ENCODE peak calls at places on chromosomes 12 and 14, in seven cellular contexts. L is gastrocnemius medialis; Z is CD8-positive, alpha-beta T cell; K is transverse colon; I is left ventricle myocardium inferior; P is H9; R is effector memory CD4-positive, alpha-beta T cell. G is an unnamed sample.

GRCh38 chr14:29242755-29243340 is 476.3 kb downstream of the FOXG1 start:
- DNase-seq in L (no peak), Z (no peak), K (no peak), I (no peak), P (no peak), R (no peak), G (no peak)

GRCh38 chr14:91606851-91607250 is 96.7 kb upstream of the PPP4R3A start:
- DNase-seq in L (no peak), Z (no peak), K (no peak), I (no peak), P (no peak), R (no peak), G (no peak)

GRCh38 chr12:105960319-105961076 is 178.3 kb downstream of the NUAK1 start:
- DNase-seq in L (no peak), Z (no peak), K (no peak), I (no peak), P (no peak), R (no peak), G (no peak)

GRCh38 chr12:99732121-99732520 is 84.6 kb downstream of the GARIN6 start:
- DNase-seq in L (no peak), Z (no peak), K (no peak), I (no peak), P (no peak), R (no peak), G (no peak)

GRCh38 chr12:92898755-92899154 is 30.3 kb downstream of the EEA1 start:
- DNase-seq in L (no peak), Z (no peak), K (no peak), I (no peak), P (no peak), R (no peak), G (no peak)

GRCh38 chr12:130181211-130181610 is 18.9 kb downstream of the FZD10 start:
- DNase-seq in L (no peak), Z (no peak), K (no peak), I (no peak), P (no peak), R (no peak), G (no peak)

GRCh38 chr12:82357340-82357739 is 847 bp downstream of the CCDC59 start:
- DNase-seq in L (no peak), Z (no peak), K (no peak), I (no peak), P (no peak), R (no peak), G (no peak)

GRCh38 chr12:93786669-93787397 is 109.7 kb downstream of the CRADD start:
- DNase-seq in L (no peak), Z (no peak), K (no peak), I (no peak), P (no peak), R (no peak), G (no peak)

GRCh38 chr12:131896080-131896810 is 1.8 kb downstream of the ULK1 start:
- DNase-seq in L (peak; percentile 96), Z (peak; percentile 62), K (peak; percentile 93), I (peak; percentile 92), P (peak; percentile 96), R (peak; percentile 47), G (peak; percentile 94)

GRCh38 chr14:71692496-71692895 is 239.7 kb upstream of the RGS6 start:
- DNase-seq in L (no peak), Z (no peak), K (no peak), I (no peak), P (no peak), R (no peak), G (no peak)

GRCh38 chr12:107736914-107737313 is 24.0 kb downstream of the PRDM4 start:
- DNase-seq in L (no peak), Z (no peak), K (peak; percentile 15), I (no peak), P (no peak), R (no peak), G (no peak)

GRCh38 chr14:68978550-68978911 is 571 bp downstream of the ACTN1 start:
- DNase-seq in L (peak; percentile 42), Z (peak; percentile 35), K (peak; percentile 66), I (peak; percentile 71), P (peak; percentile 78), R (peak; percentile 3), G (peak; percentile 78)

GRCh38 chr12:93363854-93364297 is 13.8 kb upstream of the NUDT4 start:
- DNase-seq in L (no peak), Z (no peak), K (no peak), I (no peak), P (no peak), R (no peak), G (no peak)

GRCh38 chr14:22450266-22450665 is 138.8 kb downstream of the DAD1 start:
- DNase-seq in L (no peak), Z (no peak), K (no peak), I (no peak), P (no peak), R (no peak), G (no peak)

GRCh38 chr12:128078311-128078851 is 188.6 kb upstream of the TMEM132C start:
- DNase-seq in L (no peak), Z (no peak), K (no peak), I (no peak), P (no peak), R (no peak), G (no peak)
- H3K9me3 ChIP-seq in L (no peaks in the 10 kb centered on the region), Z (no peaks in the 10 kb centered on the region), K (no peaks in the 10 kb centered on the region), I (peaks cover 5% of the 10 kb centered on the region), P (no peaks in the 10 kb centered on the region), R (no peaks in the 10 kb centered on the region), G (no peaks in the 10 kb centered on the region)

GRCh38 chr14:106578479-106578878 is 1052.1 kb downstream of the TMEM121 start:
- DNase-seq in L (no peak), Z (no peak), K (no peak), I (no peak), P (no peak), R (no peak), G (no peak)

DNA sequence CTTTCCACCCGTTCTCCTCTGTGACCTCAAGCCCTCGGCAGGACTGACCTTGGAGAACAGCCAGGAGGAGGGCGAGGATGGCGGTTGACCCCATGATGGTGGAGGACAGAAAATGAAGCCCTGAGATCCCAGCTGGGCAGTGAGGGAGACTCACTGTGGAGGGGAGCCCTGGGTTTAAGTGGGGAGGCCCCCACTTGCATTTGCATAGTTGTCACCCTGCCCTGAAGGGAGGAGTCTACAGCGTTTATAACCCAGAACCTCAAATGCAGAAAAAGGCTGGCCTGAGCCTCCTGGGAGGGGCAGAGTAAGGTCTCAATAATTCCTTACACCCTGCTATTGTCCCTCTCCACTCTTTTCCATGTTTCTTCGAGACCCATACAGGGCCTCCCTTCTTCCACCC is 1052.7 kb downstream of the TMEM121 start:
- DNase-seq in L (no peak), Z (no peak), K (no peak), I (no peak), P (no peak), R (no peak), G (no peak)
- H3K9me3 ChIP-seq in L (no peaks in the 10 kb centered on the region), Z (no peaks in the 10 kb centered on the region), K (no peaks in the 10 kb centered on the region), I (no peaks in the 10 kb centered on the region), P (peaks cover 82% of the 10 kb centered on the region), R (no peaks in the 10 kb centered on the region), G (no peaks in the 10 kb centered on the region)

DNA sequence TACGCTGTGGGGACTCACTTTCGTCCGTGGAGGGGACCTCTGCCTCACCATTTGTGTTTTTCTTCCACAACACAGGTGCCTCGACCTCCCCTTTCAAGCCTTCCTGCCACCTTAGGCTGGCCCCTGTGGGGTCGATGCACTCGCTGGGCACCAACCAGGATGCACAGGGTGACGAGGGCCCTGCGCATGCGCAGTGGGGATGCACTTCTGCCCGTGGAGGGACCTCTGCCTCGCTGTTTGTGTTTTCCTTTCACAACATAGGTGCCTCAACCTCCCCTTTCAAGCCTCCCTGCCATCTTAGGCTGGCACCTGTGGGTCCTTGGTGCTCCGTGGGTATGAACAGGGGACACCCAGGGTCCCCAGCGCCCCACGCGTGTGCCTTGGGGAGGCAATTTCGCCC is 356.8 kb downstream of the ALG10 start:
- DNase-seq in L (no peak), Z (no peak), K (no peak), I (no peak), P (no peak), R (no peak), G (no peak)
- H3K9me3 ChIP-seq in L (no peaks in the 10 kb centered on the region), Z (no peaks in the 10 kb centered on the region), K (peaks cover 51% of the 10 kb centered on the region), I (peaks cover 84% of the 10 kb centered on the region), P (peaks cover 95% of the 10 kb centered on the region), R (peaks cover 7% of the 10 kb centered on the region), G (peaks cover 97% of the 10 kb centered on the region)

DNA sequence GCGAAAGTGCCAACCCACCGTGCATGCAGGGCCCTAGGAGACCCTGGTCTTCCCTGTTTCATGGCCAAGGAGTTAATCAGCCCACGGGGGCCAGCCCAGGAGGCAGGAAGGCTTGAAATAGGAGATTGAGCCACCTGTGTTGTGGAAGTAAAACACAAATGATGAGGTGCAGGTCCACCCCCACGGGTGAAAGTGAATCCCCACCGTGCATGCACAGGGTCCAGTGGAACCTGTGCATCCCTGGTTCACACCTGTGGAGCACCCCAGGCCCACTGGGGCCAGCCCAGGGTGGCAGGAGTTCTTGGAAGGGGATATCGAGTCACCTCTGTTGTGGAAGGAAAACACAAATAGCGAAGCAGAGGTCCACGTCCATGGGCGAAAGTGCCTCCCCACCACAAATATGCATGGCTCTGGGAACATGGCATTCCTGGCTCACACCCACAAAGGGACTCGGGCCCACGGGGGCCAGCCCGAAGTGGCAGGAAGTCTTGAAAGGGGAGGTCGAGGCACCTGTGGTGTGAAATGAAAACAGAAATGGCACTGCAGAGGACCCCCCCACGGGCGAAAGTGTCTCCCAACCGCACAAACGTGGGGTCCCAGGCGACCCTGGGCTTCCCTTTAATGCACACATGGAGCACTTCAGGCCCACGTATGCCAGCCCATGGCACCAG is 381.5 kb downstream of the ALG10 start:
- DNase-seq in L (no peak), Z (peak; percentile 1), K (peak; percentile 4), I (peak; percentile 3), P (peak; percentile 14), R (no peak), G (no peak)
- H3K9me3 ChIP-seq in L (peaks cover 3% of the 10 kb centered on the region), Z (peaks cover 9% of the 10 kb centered on the region), K (peaks cover 69% of the 10 kb centered on the region), I (peaks cover 98% of the 10 kb centered on the region), P (peaks cover 98% of the 10 kb centered on the region), R (peaks cover 28% of the 10 kb centered on the region), G (peaks cover 100% of the 10 kb centered on the region)

GRCh38 chr14:106058342-106058741 is 532.0 kb downstream of the TMEM121 start:
- DNase-seq in L (no peak), Z (no peak), K (no peak), I (no peak), P (no peak), R (no peak), G (no peak)

GRCh38 chr14:106051790-106052189 is 525.4 kb downstream of the TMEM121 start:
- DNase-seq in L (no peak), Z (no peak), K (no peak), I (no peak), P (no peak), R (no peak), G (no peak)

GRCh38 chr14:106060576-106060975 is 534.2 kb downstream of the TMEM121 start:
- DNase-seq in L (no peak), Z (no peak), K (no peak), I (no peak), P (no peak), R (no peak), G (no peak)

DNA sequence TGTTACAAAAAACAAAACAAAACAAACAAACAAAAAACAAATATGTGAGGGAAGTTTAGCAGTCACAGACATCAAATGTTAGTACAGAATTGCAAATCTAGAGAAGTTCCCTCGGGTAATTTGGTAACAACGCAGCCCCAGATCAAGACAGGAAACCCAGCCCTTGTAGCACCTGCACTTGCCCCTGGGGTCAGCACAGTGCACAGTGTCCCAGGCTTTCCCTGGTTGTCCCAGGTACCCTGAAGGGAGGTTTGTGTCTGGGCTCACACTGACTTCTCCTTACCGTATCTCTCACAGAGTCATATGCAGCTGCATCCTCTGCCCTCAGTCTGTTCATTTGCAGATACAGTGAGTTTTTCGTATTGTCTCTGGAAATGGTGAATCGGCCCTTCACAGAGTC is 528.9 kb downstream of the TMEM121 start:
- DNase-seq in L (no peak), Z (no peak), K (no peak), I (no peak), P (no peak), R (no peak), G (no peak)
- H3K9me3 ChIP-seq in L (no peaks in the 10 kb centered on the region), Z (no peaks in the 10 kb centered on the region), K (no peaks in the 10 kb centered on the region), I (no peaks in the 10 kb centered on the region), P (peaks cover 93% of the 10 kb centered on the region), R (no peaks in the 10 kb centered on the region), G (no peaks in the 10 kb centered on the region)